ENCODE peak calls at places on chromosomes 13 and 19, in five cellular contexts. P is fibroblast of mammary gland, U is psoas muscle, K is AG04450, H is colonic mucosa. S is an unnamed sample.
A peak's percentile ranks its signal among the peaks of the same experiment; 100 is the strongest.

GRCh38 chr19:55227241-55228014 is 1.1 kb downstream of the TMEM86B start:
- DNase-seq in P (no peak), U (peak; percentile 37), K (no peak), H (no peak), S (no peak)

GRCh38 chr19:38277969-38278680 is 13.8 kb downstream of the SPINT2 start:
- DNase-seq in P (peak; percentile 21), U (no peak), K (no peak), H (no peak), S (no peak)

GRCh38 chr13:98055623-98056022 is 87.3 kb upstream of the FARP1 start:
- DNase-seq in P (no peak), U (no peak), K (no peak), H (no peak), S (no peak)

GRCh38 chr19:56271096-56271495 is 1.5 kb upstream of the EDDM13 start:
- DNase-seq in P (no peak), U (no peak), K (no peak), H (no peak), S (no peak)

GRCh38 chr13:36062249-36062648 is 68.9 kb downstream of the DCLK1 start:
- DNase-seq in P (no peak), U (no peak), K (no peak), H (no peak), S (no peak)

GRCh38 chr13:111952814-111953213 is 114.1 kb upstream of the SOX1 start:
- DNase-seq in P (no peak), U (no peak), K (no peak), H (no peak), S (no peak)

GRCh38 chr19:38250428-38250820 is 5.8 kb downstream of the PPP1R14A start:
- DNase-seq in P (no peak), U (no peak), K (no peak), H (no peak), S (no peak)

GRCh38 chr19:1853295-1854031 is 5.2 kb upstream of the REXO1 start:
- DNase-seq in P (peak; percentile 76), U (peak; percentile 88), K (no peak), H (peak; percentile 92), S (peak; percentile 85)

GRCh38 chr13:101977475-101977874 is 424.4 kb downstream of the FGF14 start:
- DNase-seq in P (peak; percentile 12), U (no peak), K (no peak), H (no peak), S (no peak)

GRCh38 chr19:41776700-41777099 is 19.7 kb upstream of the CEACAM3 start:
- DNase-seq in P (no peak), U (no peak), K (no peak), H (no peak), S (peak; percentile 82)

GRCh38 chr13:24740014-24740890 is 23.7 kb upstream of the RNF17 start:
- DNase-seq in P (no peak), U (no peak), K (no peak), H (no peak), S (no peak)

GRCh38 chr13:24734951-24735350 is 29.0 kb upstream of the RNF17 start:
- DNase-seq in P (no peak), U (no peak), K (no peak), H (no peak), S (no peak)

GRCh38 chr13:24741016-24741662 is 22.8 kb upstream of the RNF17 start:
- DNase-seq in P (no peak), U (no peak), K (no peak), H (no peak), S (peak; percentile 22)

GRCh38 chr13:24738366-24738847 is 25.6 kb upstream of the RNF17 start:
- DNase-seq in P (no peak), U (no peak), K (no peak), H (no peak), S (no peak)

DNA sequence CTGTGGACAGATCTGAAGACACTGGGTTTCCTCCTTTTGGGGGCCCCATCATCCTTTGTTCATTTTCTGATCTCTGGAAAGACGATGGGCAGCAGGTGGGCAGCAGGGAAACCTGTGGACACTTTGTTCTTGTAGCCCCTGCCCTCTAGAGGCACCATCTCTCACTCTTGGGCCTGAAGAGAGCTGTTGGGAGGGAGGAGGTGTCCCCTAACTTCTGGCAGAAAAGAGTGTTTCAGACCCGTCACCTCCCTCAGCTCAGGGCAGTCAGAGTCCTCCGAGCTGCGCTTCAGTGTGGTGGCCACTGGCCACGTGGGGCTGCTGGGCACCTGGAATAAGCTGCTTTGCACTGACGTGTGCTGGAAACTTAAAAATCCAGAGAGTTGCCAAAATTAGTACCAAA is 26.9 kb upstream of the RNF17 start:
- DNase-seq in P (no peak), U (no peak), K (no peak), H (no peak), S (no peak)
- TF ChIP-seq CTCF in P (no peak), U (no peak), K (no peak), H (no peak), S (no peak)

GRCh38 chr19:50195224-50195623 is 8.2 kb upstream of the MYH14 start:
- DNase-seq in P (no peak), U (no peak), K (no peak), H (no peak), S (no peak)

GRCh38 chr19:50191270-50191669 is 12.2 kb upstream of the MYH14 start:
- DNase-seq in P (no peak), U (no peak), K (no peak), H (no peak), S (no peak)

GRCh38 chr19:50189326-50189725 is 14.1 kb upstream of the MYH14 start:
- DNase-seq in P (no peak), U (no peak), K (no peak), H (peak; percentile 68), S (no peak)

GRCh38 chr19:50190439-50190891 is 13.0 kb upstream of the MYH14 start:
- DNase-seq in P (no peak), U (no peak), K (no peak), H (peak; percentile 89), S (no peak)

DNA sequence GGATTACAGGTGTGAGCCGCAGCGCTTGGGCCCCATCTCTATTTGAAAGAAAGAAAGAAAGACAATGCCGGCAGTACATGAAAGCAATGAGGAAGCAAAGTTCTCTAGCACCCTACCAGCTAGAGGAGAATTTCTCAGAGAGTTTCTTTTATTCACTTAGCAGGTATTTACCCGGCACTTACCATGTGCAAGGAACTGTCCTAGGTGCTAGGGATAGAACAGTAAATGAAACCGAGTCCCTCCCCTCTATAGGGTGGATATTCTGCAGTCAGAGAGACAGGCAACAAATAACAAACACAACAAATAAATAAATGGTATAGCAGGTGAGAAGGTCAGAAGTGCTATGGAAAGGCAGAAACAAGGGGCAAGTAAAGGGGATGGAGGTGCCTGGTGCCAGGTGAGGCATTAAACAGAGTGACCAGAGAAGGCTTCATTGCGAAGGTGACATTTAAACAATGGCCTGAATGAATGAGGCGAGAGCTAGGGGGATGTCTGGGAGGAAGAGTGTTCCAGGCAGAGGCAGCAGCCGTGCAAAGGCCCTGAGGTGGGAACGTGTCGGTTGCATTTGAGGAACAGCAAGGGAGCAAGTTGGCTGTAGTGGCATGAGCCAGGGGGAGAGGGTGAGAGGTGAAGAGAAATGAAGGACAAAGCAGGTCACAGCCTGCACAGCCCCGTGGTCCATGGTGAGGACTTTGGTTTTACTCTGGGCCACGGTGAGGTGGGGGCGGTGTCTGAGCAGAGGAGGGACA is 10.8 kb upstream of the MYH14 start:
- DNase-seq in P (no peak), U (no peak), K (no peak), H (no peak), S (no peak)
- H3K4me3 ChIP-seq in P (no peak overlapping the region), U (no peak overlapping the region), K (no peak overlapping the region), H (no peak overlapping the region), S (no peak overlapping the region)

GRCh38 chr13:83153833-83154232 is 728.4 kb downstream of the SLITRK1 start:
- DNase-seq in P (no peak), U (no peak), K (no peak), H (no peak), S (no peak)

GRCh38 chr13:83151308-83151660 is 731.0 kb downstream of the SLITRK1 start:
- DNase-seq in P (peak; percentile 22), U (no peak), K (no peak), H (no peak), S (no peak)

DNA sequence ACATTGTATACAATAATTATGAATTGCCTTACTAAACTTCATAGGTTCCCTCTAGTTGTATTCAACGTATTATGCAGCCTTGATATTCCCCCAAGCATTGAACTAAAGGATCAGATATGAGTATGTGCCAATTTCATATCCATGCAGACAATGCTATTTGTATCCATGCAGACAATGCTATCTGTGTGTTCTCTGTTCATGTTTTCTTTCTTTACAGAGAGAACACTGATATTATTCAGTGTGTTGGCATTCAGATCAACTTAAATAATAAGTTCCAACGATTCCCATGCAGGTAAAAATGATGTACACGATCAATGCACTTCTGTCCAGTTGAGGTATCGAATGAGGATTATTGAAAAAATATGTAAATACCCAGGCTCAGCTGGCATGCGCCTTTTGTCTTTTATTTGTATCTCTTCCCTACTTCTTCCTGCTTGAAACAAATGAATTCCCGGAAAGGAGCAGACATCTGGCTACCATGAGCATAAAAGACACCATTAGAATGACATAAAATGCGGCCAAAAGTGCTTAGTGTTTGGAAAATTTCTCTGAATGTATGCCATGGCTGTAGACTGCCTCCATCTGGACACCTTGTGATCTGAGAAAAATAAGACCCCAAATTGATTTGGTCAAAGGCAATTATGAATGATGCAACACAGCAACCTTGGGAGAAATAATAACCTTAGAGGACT is 731.5 kb downstream of the SLITRK1 start:
- DNase-seq in P (peak; percentile 41), U (no peak), K (no peak), H (no peak), S (no peak)
- TF ChIP-seq CTCF in P (peak; percentile 27), U (no peak), K (no peak), H (no peak), S (no peak)

GRCh38 chr13:73741742-73742141 is 392.5 kb downstream of the KLF12 start:
- DNase-seq in P (no peak), U (no peak), K (no peak), H (no peak), S (no peak)

GRCh38 chr13:73741111-73741510 is 393.1 kb downstream of the KLF12 start:
- DNase-seq in P (peak; percentile 35), U (no peak), K (no peak), H (no peak), S (no peak)

GRCh38 chr13:73738626-73739025 is 395.6 kb downstream of the KLF12 start:
- DNase-seq in P (peak; percentile 12), U (no peak), K (no peak), H (no peak), S (no peak)

GRCh38 chr13:73737214-73737613 is 397.0 kb downstream of the KLF12 start:
- DNase-seq in P (no peak), U (no peak), K (no peak), H (no peak), S (no peak)

GRCh38 chr13:73740681-73741080 is 393.5 kb downstream of the KLF12 start:
- DNase-seq in P (peak; percentile 62), U (no peak), K (no peak), H (no peak), S (no peak)
- H3K4me3 ChIP-seq in P (peak overlapping the region; percentile 21), U (no peak overlapping the region), K (no peak overlapping the region), H (no peak overlapping the region), S (no peak overlapping the region)

GRCh38 chr19:6769006-6769637 is 1.9 kb upstream of the SH2D3A start:
- DNase-seq in P (peak; percentile 20), U (no peak), K (no peak), H (no peak), S (peak; percentile 28)
- TF ChIP-seq CTCF in P (peak; percentile 36), U (peak; percentile 38), K (peak; percentile 44), H (peak; percentile 43), S (no peak)

GRCh38 chr13:84446972-84447700 is 564.9 kb upstream of the SLITRK1 start:
- DNase-seq in P (peak; percentile 56), U (peak; percentile 26), K (no peak), H (no peak), S (peak; percentile 52)
- H3K4me3 ChIP-seq in P (no peak overlapping the region), U (no peak overlapping the region), K (no peak overlapping the region), H (no peak overlapping the region), S (no peak overlapping the region)

S was measured in epithelial cell of esophagus.